ENCODE peak calls at places on chromosomes 12 and 14, in five cellular contexts. W is naive thymus-derived CD8-positive, alpha-beta T cell; N is memory B cell; A is RWPE1; V is PC-3. D is an unnamed sample.

GRCh38 chr14:37593496-37594237 is 1.4 kb downstream of the FOXA1 start:
- DNase-seq in W (no peak), N (no peak), A (no peak), V (no peak), D (no peak)

GRCh38 chr12:701896-702539 is 38.8 kb upstream of the NINJ2 start:
- DNase-seq in W (no peak), N (no peak), A (no peak), V (no peak), D (no peak)

GRCh38 chr12:31370645-31371620 is 45.0 kb upstream of the SINHCAF start:
- DNase-seq in W (no peak), N (no peak), A (no peak), V (no peak), D (no peak)

GRCh38 chr12:66066071-66066928 is 64.2 kb downstream of the LLPH start:
- DNase-seq in W (no peak), N (no peak), A (no peak), V (no peak), D (no peak)

GRCh38 chr12:89663577-89664357 is 44.9 kb downstream of the ATP2B1 start:
- DNase-seq in W (no peak), N (no peak), A (peak; percentile 35), V (peak; percentile 66), D (no peak)

GRCh38 chr12:19608039-19608438 is 168.7 kb downstream of the AEBP2 start:
- DNase-seq in W (no peak), N (no peak), A (no peak), V (no peak), D (no peak)

GRCh38 chr12:76138656-76139055 is 54.2 kb upstream of the NAP1L1 start:
- DNase-seq in W (no peak), N (no peak), A (no peak), V (no peak), D (no peak)

GRCh38 chr12:123071401-123072304 is 79.2 kb downstream of the PITPNM2 start:
- DNase-seq in W (no peak), N (no peak), A (no peak), V (no peak), D (no peak)

GRCh38 chr12:111942557-111942956 is 70.4 kb downstream of the TMEM116 start:
- DNase-seq in W (no peak), N (no peak), A (peak; percentile 33), V (peak; percentile 94), D (no peak)

GRCh38 chr12:122090759-122091535 is 12.4 kb downstream of the MLXIP start:
- DNase-seq in W (no peak), N (no peak), A (no peak), V (no peak), D (no peak)

GRCh38 chr14:88934231-88934898 is 109.9 kb downstream of the TTC8 start:
- DNase-seq in W (no peak), N (no peak), A (no peak), V (no peak), D (no peak)

GRCh38 chr12:57840701-57841100 is 5.8 kb downstream of the CTDSP2 start:
- DNase-seq in W (no peak), N (no peak), A (no peak), V (no peak), D (no peak)

GRCh38 chr12:133204264-133204603 is 22.9 kb downstream of the ZNF268 start:
- DNase-seq in W (no peak), N (no peak), A (no peak), V (no peak), D (no peak)

GRCh38 chr14:102323102-102323501 is 3.6 kb downstream of the ZNF839 start:
- DNase-seq in W (no peak), N (no peak), A (peak; percentile 66), V (peak; percentile 84), D (no peak)

GRCh38 chr12:13318231-13319015 is 121.9 kb downstream of the EMP1 start:
- DNase-seq in W (no peak), N (no peak), A (no peak), V (no peak), D (no peak)

GRCh38 chr12:126772171-126772864 is 1494.7 kb upstream of the TMEM132C start:
- DNase-seq in W (no peak), N (peak; percentile 26), A (peak; percentile 22), V (peak; percentile 97), D (no peak)

GRCh38 chr14:105092912-105093425 is 27.7 kb upstream of the GPR132 start:
- DNase-seq in W (peak; percentile 53), N (peak; percentile 67), A (peak; percentile 52), V (peak; percentile 66), D (peak; percentile 79)

GRCh38 chr12:52127683-52128450 is 48.4 kb downstream of the SMIM41 start:
- DNase-seq in W (no peak), N (no peak), A (no peak), V (no peak), D (no peak)

GRCh38 chr12:13369496-13369895 is 173.0 kb downstream of the EMP1 start:
- DNase-seq in W (no peak), N (no peak), A (no peak), V (no peak), D (no peak)

GRCh38 chr14:91924871-91925726 is 22.4 kb downstream of the FBLN5 start:
- DNase-seq in W (no peak), N (no peak), A (peak; percentile 35), V (no peak), D (no peak)

GRCh38 chr12:122942609-122943008 is 23.7 kb downstream of the ABCB9 start:
- DNase-seq in W (no peak), N (no peak), A (no peak), V (no peak), D (no peak)

GRCh38 chr12:10491766-10492165 is 13.9 kb upstream of the EIF2S3B start:
- DNase-seq in W (no peak), N (no peak), A (no peak), V (no peak), D (no peak)

GRCh38 chr12:98699568-98699967 is 54.5 kb downstream of the APAF1 start:
- DNase-seq in W (no peak), N (no peak), A (no peak), V (no peak), D (no peak)

GRCh38 chr12:104609083-104609844 is 152.5 kb downstream of the CHST11 start:
- DNase-seq in W (no peak), N (no peak), A (no peak), V (no peak), D (no peak)

GRCh38 chr14:68638056-68638816 is 154.6 kb downstream of the ZFP36L1 start:
- DNase-seq in W (no peak), N (no peak), A (no peak), V (no peak), D (no peak)

GRCh38 chr12:21065845-21066244 is 65.1 kb upstream of the SLCO1B1 start:
- DNase-seq in W (no peak), N (no peak), A (no peak), V (peak; percentile 50), D (no peak)

GRCh38 chr14:55802986-55803431 is 223.0 kb downstream of the KTN1 start:
- DNase-seq in W (no peak), N (no peak), A (peak; percentile 67), V (peak; percentile 99), D (no peak)

GRCh38 chr12:50082644-50083043 is 2.5 kb upstream of the SMARCD1 start:
- DNase-seq in W (no peak), N (no peak), A (no peak), V (no peak), D (no peak)

GRCh38 chr14:103832046-103832445 is 15.3 kb downstream of the PPP1R13B start:
- DNase-seq in W (no peak), N (no peak), A (no peak), V (no peak), D (no peak)

GRCh38 chr14:30525833-30526232 is 33.1 kb upstream of the G2E3 start:
- DNase-seq in W (no peak), N (no peak), A (no peak), V (peak; percentile 6), D (no peak)